ENCODE peak calls at places on chromosomes 13 and 19, in seven cellular contexts. One of them, this sample, is unnamed.

GRCh38 chr19:47427241-47428176 is 8.2 kb upstream of the MEIS3 start:
- DNase-seq in neural progenitor cell: peak; percentile 87
- DNase-seq in GM23338: peak; percentile 92
- DNase-seq in MM.1S: peak; percentile 43
- DNase-seq in PC-3: peak; percentile 74
- DNase-seq in HCT116: peak; percentile 44
- DNase-seq in GM23248: peak; percentile 61
- DNase-seq in this sample: peak; percentile 84

GRCh38 chr19:16603090-16603489 is 24.9 kb downstream of the MED26 start:
- DNase-seq in GM23248: no peak
- DNase-seq in PC-3: no peak
- DNase-seq in MM.1S: no peak
- DNase-seq in HCT116: no peak
- DNase-seq in neural progenitor cell: no peak
- DNase-seq in GM23338: no peak
- DNase-seq in this sample: no peak

GRCh38 chr19:45659096-45659729 is 8.8 kb upstream of the GIPR start:
- DNase-seq in PC-3: no peak
- DNase-seq in neural progenitor cell: no peak
- DNase-seq in GM23248: no peak
- DNase-seq in HCT116: no peak
- DNase-seq in MM.1S: no peak
- DNase-seq in GM23338: no peak
- DNase-seq in this sample: no peak

GRCh38 chr19:2059422-2060201 is 8.6 kb upstream of the MKNK2 start:
- DNase-seq in neural progenitor cell: peak; percentile 70
- DNase-seq in HCT116: peak; percentile 83
- DNase-seq in PC-3: peak; percentile 81
- DNase-seq in GM23248: peak; percentile 93
- DNase-seq in GM23338: no peak
- DNase-seq in MM.1S: no peak
- DNase-seq in this sample: peak; percentile 86

GRCh38 chr13:20340759-20341161 is 108.6 kb upstream of the GJB6 start:
- DNase-seq in PC-3: no peak
- DNase-seq in neural progenitor cell: no peak
- DNase-seq in GM23248: peak; percentile 81
- DNase-seq in MM.1S: no peak
- DNase-seq in GM23338: no peak
- DNase-seq in HCT116: no peak
- DNase-seq in this sample: no peak

GRCh38 chr13:97914537-97914936 is 38.9 kb upstream of the IPO5 start:
- DNase-seq in GM23248: peak; percentile 55
- DNase-seq in MM.1S: no peak
- DNase-seq in HCT116: no peak
- DNase-seq in PC-3: no peak
- DNase-seq in neural progenitor cell: no peak
- DNase-seq in GM23338: no peak
- DNase-seq in this sample: no peak

GRCh38 chr13:59452189-59452588 is 711.5 kb downstream of the DIAPH3 start:
- DNase-seq in MM.1S: no peak
- DNase-seq in GM23338: no peak
- DNase-seq in HCT116: no peak
- DNase-seq in PC-3: no peak
- DNase-seq in GM23248: no peak
- DNase-seq in neural progenitor cell: no peak
- DNase-seq in this sample: no peak

GRCh38 chr19:40147693-40148347 is 43.4 kb upstream of the MAP3K10 start:
- DNase-seq in GM23248: peak; percentile 89
- DNase-seq in PC-3: peak; percentile 50
- DNase-seq in GM23338: peak; percentile 8
- DNase-seq in MM.1S: peak; percentile 67
- DNase-seq in HCT116: no peak
- DNase-seq in neural progenitor cell: no peak
- DNase-seq in this sample: no peak

GRCh38 chr13:80011448-80012212 is 329.3 kb downstream of the SPRY2 start:
- DNase-seq in MM.1S: no peak
- DNase-seq in HCT116: no peak
- DNase-seq in neural progenitor cell: no peak
- DNase-seq in PC-3: no peak
- DNase-seq in GM23338: no peak
- DNase-seq in GM23248: no peak
- DNase-seq in this sample: no peak

GRCh38 chr13:45879666-45880065 is 28.1 kb upstream of the SIAH3 start:
- DNase-seq in HCT116: peak; percentile 56
- DNase-seq in MM.1S: no peak
- DNase-seq in neural progenitor cell: peak; percentile 55
- DNase-seq in PC-3: peak; percentile 41
- DNase-seq in GM23338: peak; percentile 70
- DNase-seq in GM23248: no peak
- DNase-seq in this sample: peak; percentile 32

GRCh38 chr13:43279696-43280095 is 256.3 kb downstream of the DNAJC15 start:
- DNase-seq in GM23248: no peak
- DNase-seq in neural progenitor cell: no peak
- DNase-seq in MM.1S: no peak
- DNase-seq in GM23338: no peak
- DNase-seq in HCT116: no peak
- DNase-seq in PC-3: no peak
- DNase-seq in this sample: no peak

DNA sequence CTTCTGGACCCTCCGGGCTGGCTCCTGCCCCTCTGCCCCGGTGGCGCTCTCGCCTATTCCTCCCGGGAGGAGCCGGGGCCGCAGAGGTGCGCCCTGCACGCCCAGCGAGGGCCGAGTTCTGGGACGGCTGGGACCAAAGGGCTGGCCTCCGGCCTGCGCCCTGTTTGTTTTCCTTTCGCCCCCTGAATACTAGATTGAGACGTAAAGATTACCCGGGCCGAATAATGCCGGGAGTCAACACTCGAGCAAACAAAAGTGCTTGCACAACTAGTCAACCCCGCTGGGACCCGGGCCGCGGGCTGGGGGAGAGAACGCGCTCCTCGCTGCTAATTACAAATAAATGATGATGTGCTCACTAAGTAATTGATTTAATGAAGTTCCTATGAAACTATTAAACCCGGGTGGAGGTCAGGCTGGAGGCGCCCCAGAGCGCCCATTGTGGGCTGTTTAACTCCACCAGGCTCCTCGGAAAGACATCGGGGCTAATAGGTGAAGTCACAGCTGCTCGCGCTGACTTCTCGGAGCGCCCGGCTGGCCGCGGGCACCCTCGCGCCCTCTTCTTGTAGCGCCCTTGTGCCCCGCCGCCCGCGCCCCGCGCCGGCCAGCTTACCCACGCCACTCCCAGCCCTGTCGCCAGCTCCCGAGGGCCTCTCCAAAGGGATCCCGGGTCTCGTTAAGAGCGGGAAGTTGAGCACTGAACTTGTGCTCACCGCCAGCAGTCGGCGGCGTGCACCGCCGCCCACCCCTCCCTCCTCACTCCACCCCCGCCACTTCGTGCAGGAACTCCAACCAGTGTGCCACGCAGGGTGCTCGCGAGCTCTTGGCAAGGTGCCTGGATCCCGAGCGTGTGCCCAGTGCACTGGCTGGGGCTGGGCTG is 14.9 kb downstream of the ZIC5 start:
- DNase-seq in PC-3: no peak
- DNase-seq in HCT116: no peak
- DNase-seq in neural progenitor cell: peak; percentile 77
- DNase-seq in GM23248: peak; percentile 28
- DNase-seq in GM23338: peak; percentile 60
- DNase-seq in MM.1S: no peak
- DNase-seq in this sample: no peak
- TF ChIP-seq EZH2 in PC-3: peak; percentile 79
- TF ChIP-seq EZH2 in HCT116: no peak
- TF ChIP-seq EZH2 in neural progenitor cell: no peak
- TF ChIP-seq EZH2 in GM23248: peak; percentile 95
- TF ChIP-seq EZH2 in GM23338: peak; percentile 89
- TF ChIP-seq EZH2 in MM.1S: no peak
- TF ChIP-seq EZH2 in this sample: peak; percentile 94

DNA sequence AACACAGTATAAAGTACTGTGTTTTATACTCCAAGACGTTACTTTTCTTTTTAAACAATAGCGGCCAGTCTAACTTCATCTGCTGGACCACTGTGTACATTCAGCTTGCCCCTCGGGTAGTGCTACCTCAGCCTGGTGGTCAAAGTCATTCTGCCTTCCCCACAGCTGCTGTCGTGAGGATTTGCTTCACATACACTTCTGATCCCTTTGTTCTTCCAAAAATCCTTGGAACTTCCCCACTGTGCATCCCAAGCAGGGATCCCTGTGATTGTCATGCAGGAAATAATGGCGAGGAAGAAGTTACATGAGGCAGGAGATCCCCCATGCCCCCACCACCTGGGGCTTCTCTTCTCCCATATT is 234.9 kb upstream of the STARD13 start:
- DNase-seq in PC-3: no peak
- DNase-seq in GM23338: no peak
- DNase-seq in neural progenitor cell: no peak
- DNase-seq in MM.1S: no peak
- DNase-seq in HCT116: no peak
- DNase-seq in GM23248: peak; percentile 3
- DNase-seq in this sample: no peak
- H2AFZ ChIP-seq in PC-3: no peak overlapping the region
- H2AFZ ChIP-seq in GM23338: peak overlapping the region; percentile 33
- H2AFZ ChIP-seq in neural progenitor cell: no peak overlapping the region
- H2AFZ ChIP-seq in MM.1S: no peak overlapping the region
- H2AFZ ChIP-seq in HCT116: no peak overlapping the region
- H2AFZ ChIP-seq in GM23248: no peak overlapping the region
- H2AFZ ChIP-seq in this sample: no peak overlapping the region

GRCh38 chr19:41297628-41298326 is 12.2 kb upstream of the CCDC97 start:
- DNase-seq in PC-3: no peak
- DNase-seq in HCT116: no peak
- DNase-seq in GM23248: peak; percentile 23
- DNase-seq in GM23338: no peak
- DNase-seq in MM.1S: peak; percentile 90
- DNase-seq in neural progenitor cell: no peak
- DNase-seq in this sample: no peak

GRCh38 chr19:41299755-41300089 is 10.2 kb upstream of the CCDC97 start:
- DNase-seq in GM23338: no peak
- DNase-seq in MM.1S: no peak
- DNase-seq in neural progenitor cell: no peak
- DNase-seq in GM23248: peak; percentile 86
- DNase-seq in PC-3: no peak
- DNase-seq in HCT116: no peak
- DNase-seq in this sample: peak; percentile 64

GRCh38 chr19:41298327-41298964 is 11.5 kb upstream of the CCDC97 start:
- DNase-seq in GM23338: no peak
- DNase-seq in HCT116: no peak
- DNase-seq in GM23248: peak; percentile 94
- DNase-seq in PC-3: no peak
- DNase-seq in MM.1S: peak; percentile 64
- DNase-seq in neural progenitor cell: no peak
- DNase-seq in this sample: peak; percentile 76

GRCh38 chr19:41296323-41296935 is 13.5 kb upstream of the CCDC97 start:
- DNase-seq in neural progenitor cell: no peak
- DNase-seq in MM.1S: peak; percentile 64
- DNase-seq in GM23248: no peak
- DNase-seq in GM23338: no peak
- DNase-seq in HCT116: no peak
- DNase-seq in PC-3: peak; percentile 60
- DNase-seq in this sample: no peak

GRCh38 chr19:41299046-41299754 is 10.8 kb upstream of the CCDC97 start:
- DNase-seq in GM23248: peak; percentile 62
- DNase-seq in neural progenitor cell: no peak
- DNase-seq in HCT116: no peak
- DNase-seq in PC-3: no peak
- DNase-seq in GM23338: no peak
- DNase-seq in MM.1S: no peak
- DNase-seq in this sample: no peak
- TF ChIP-seq EZH2phosphoT487 in GM23248: no peak
- TF ChIP-seq EZH2phosphoT487 in neural progenitor cell: no peak
- TF ChIP-seq EZH2phosphoT487 in HCT116: no peak
- TF ChIP-seq EZH2phosphoT487 in PC-3: no peak
- TF ChIP-seq EZH2phosphoT487 in GM23338: no peak
- TF ChIP-seq EZH2phosphoT487 in MM.1S: no peak
- TF ChIP-seq EZH2phosphoT487 in this sample: no peak

DNA sequence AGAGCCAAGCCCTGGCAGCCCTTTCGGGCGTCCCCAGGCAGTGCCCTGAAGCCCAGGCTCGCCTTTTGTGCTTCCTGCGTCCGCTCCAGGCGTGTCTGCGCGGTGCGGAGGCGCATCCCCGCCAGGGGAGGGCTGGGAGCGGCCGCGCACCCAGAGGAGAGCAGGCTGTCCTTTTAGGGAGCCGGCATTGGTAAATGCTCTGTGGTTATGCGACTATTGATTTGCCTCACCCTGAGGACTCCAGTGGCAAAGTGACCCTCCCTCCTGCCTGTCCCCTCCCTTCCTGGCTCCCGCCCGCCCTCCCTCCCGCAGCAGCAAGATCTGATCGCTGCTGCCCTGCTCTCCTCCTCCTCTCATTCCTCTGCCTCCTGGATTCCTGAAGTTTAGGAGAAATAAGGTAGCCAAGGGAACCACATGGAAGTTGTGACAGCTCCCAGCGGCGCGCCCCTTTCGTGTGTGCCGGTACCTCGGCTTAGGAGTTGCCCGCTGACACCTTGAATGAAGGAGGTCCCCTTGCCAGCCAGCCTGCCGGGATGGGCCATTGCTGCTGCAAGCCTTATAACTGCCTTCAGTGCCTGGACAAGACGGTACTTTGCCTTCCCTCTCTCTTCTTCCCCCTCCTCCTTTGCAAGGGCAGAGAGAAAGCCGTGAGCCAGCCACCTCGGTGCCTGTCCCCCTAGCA is 167.0 kb downstream of the SLC7A1 start:
- DNase-seq in PC-3: no peak
- DNase-seq in GM23338: peak; percentile 87
- DNase-seq in MM.1S: no peak
- DNase-seq in GM23248: peak; percentile 73
- DNase-seq in neural progenitor cell: peak; percentile 71
- DNase-seq in HCT116: peak; percentile 6
- DNase-seq in this sample: peak; percentile 20
- TF ChIP-seq EZH2 in PC-3: no peak
- TF ChIP-seq EZH2 in GM23338: no peak
- TF ChIP-seq EZH2 in MM.1S: no peak
- TF ChIP-seq EZH2 in GM23248: no peak
- TF ChIP-seq EZH2 in neural progenitor cell: peak; percentile 1
- TF ChIP-seq EZH2 in HCT116: no peak
- TF ChIP-seq EZH2 in this sample: peak; percentile 43

DNA sequence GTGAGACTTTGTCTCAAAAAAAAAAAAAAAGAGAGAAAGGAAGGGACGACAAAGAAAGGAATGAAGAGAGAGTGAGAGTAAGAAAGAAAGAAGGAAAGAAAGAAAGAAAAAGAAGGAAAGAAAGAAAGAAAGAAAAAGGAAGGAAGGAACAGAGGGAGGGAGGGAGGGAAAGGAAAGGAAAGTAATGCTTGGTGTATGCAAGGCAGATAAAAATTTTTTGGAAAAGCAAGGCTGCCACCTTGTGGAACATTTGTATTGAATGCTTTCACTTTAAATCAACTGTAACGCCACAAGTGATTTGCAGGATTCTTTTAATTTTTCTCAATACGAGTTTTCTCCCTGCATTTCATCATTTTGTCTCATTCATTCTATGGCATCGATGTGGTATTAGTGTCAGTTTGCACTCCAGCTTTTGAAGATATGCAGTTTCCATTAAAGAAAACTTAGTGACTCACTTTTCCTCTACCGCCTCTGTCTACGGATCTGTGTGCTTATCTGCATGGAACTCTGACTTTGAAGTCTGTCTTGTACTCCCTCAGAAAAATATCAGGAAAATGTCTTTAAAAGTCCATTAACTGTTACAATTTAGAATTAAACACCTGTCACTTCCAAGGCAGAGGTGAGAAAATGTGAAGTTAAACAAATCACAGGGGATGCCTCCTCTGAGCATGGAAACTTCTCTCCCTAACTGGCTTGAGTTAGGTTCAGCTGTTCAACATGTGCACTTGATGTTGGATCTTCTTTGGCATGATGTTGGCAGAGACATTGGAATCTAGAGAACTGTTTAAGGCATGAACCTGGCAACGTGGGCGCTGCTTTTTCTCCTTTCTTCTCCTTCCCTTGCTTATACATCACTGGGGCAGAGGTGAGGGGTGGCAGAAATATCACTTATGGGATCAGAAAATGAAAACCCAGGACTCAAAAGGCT is 20.0 kb upstream of the ZDHHC20 start:
- DNase-seq in HCT116: peak; percentile 72
- DNase-seq in GM23248: peak; percentile 77
- DNase-seq in MM.1S: peak; percentile 54
- DNase-seq in GM23338: peak; percentile 87
- DNase-seq in PC-3: peak; percentile 77
- DNase-seq in neural progenitor cell: peak; percentile 80
- DNase-seq in this sample: peak; percentile 76
- H2AFZ ChIP-seq in HCT116: peak overlapping the region; percentile 65
- H2AFZ ChIP-seq in GM23248: peak overlapping the region; percentile 81
- H2AFZ ChIP-seq in MM.1S: no peak overlapping the region
- H2AFZ ChIP-seq in GM23338: no peak overlapping the region
- H2AFZ ChIP-seq in PC-3: peak overlapping the region; percentile 66
- H2AFZ ChIP-seq in neural progenitor cell: no peak overlapping the region
- H2AFZ ChIP-seq in this sample: peak overlapping the region; percentile 2

This sample was measured in hepatocyte.